ENCODE peak calls at places on chromosome 11, in eight cellular contexts. One of them, this sample, is unnamed.
A peak's percentile ranks its signal among the peaks of the same experiment; 100 is the strongest.

GRCh38 chr11:4593739-4594138 is at the start of gene OR52I1:
- DNase-seq in tibial artery: no peak
- DNase-seq in cardiac muscle cell: no peak
- DNase-seq in right lobe of liver: no peak
- DNase-seq in upper lobe of right lung: no peak
- DNase-seq in transverse colon: no peak
- DNase-seq in IMR-90: no peak
- DNase-seq in prostate gland: no peak
- DNase-seq in this sample: no peak

GRCh38 chr11:44094260-44094868 is 1.1 kb upstream of the EXT2 start:
- DNase-seq in transverse colon: peak; percentile 87
- DNase-seq in upper lobe of right lung: no peak
- DNase-seq in right lobe of liver: peak; percentile 65
- DNase-seq in cardiac muscle cell: peak; percentile 90
- DNase-seq in tibial artery: peak; percentile 83
- DNase-seq in IMR-90: peak; percentile 81
- DNase-seq in prostate gland: peak; percentile 87
- DNase-seq in this sample: peak; percentile 95

GRCh38 chr11:61488651-61489291 is 19.8 kb upstream of the LRRC10B start:
- DNase-seq in transverse colon: peak; percentile 77
- DNase-seq in right lobe of liver: peak; percentile 67
- DNase-seq in tibial artery: peak; percentile 93
- DNase-seq in cardiac muscle cell: peak; percentile 42
- DNase-seq in IMR-90: no peak
- DNase-seq in upper lobe of right lung: no peak
- DNase-seq in prostate gland: peak; percentile 39
- DNase-seq in this sample: peak; percentile 85

GRCh38 chr11:1283091-1283511 is 26.3 kb downstream of the TOLLIP start:
- DNase-seq in prostate gland: no peak
- DNase-seq in IMR-90: no peak
- DNase-seq in upper lobe of right lung: no peak
- DNase-seq in cardiac muscle cell: no peak
- DNase-seq in tibial artery: no peak
- DNase-seq in transverse colon: no peak
- DNase-seq in right lobe of liver: no peak
- DNase-seq in this sample: no peak

GRCh38 chr11:72446929-72447753 is 12.8 kb upstream of the CLPB start:
- DNase-seq in right lobe of liver: no peak
- DNase-seq in IMR-90: peak; percentile 69
- DNase-seq in cardiac muscle cell: peak; percentile 36
- DNase-seq in upper lobe of right lung: no peak
- DNase-seq in tibial artery: no peak
- DNase-seq in transverse colon: no peak
- DNase-seq in prostate gland: peak; percentile 8
- DNase-seq in this sample: peak; percentile 47

GRCh38 chr11:45371251-45371749 is 85.2 kb upstream of the SYT13 start:
- DNase-seq in transverse colon: peak; percentile 63
- DNase-seq in cardiac muscle cell: peak; percentile 88
- DNase-seq in upper lobe of right lung: peak; percentile 81
- DNase-seq in right lobe of liver: peak; percentile 63
- DNase-seq in IMR-90: peak; percentile 46
- DNase-seq in tibial artery: peak; percentile 77
- DNase-seq in prostate gland: peak; percentile 63
- DNase-seq in this sample: no peak

GRCh38 chr11:75536786-75537629 is 11.3 kb upstream of the GDPD5 start:
- DNase-seq in IMR-90: peak; percentile 41
- DNase-seq in tibial artery: no peak
- DNase-seq in prostate gland: no peak
- DNase-seq in right lobe of liver: no peak
- DNase-seq in upper lobe of right lung: no peak
- DNase-seq in cardiac muscle cell: no peak
- DNase-seq in transverse colon: no peak
- DNase-seq in this sample: no peak

GRCh38 chr11:70828498-70829159 is 423.7 kb downstream of the SHANK2 start:
- DNase-seq in right lobe of liver: no peak
- DNase-seq in prostate gland: no peak
- DNase-seq in tibial artery: no peak
- DNase-seq in IMR-90: no peak
- DNase-seq in upper lobe of right lung: no peak
- DNase-seq in transverse colon: peak; percentile 20
- DNase-seq in cardiac muscle cell: no peak
- DNase-seq in this sample: no peak

GRCh38 chr11:94895451-94895850 is 77.9 kb downstream of the CWC15 start:
- DNase-seq in right lobe of liver: no peak
- DNase-seq in upper lobe of right lung: no peak
- DNase-seq in prostate gland: no peak
- DNase-seq in IMR-90: peak; percentile 80
- DNase-seq in transverse colon: no peak
- DNase-seq in cardiac muscle cell: no peak
- DNase-seq in tibial artery: no peak
- DNase-seq in this sample: no peak

GRCh38 chr11:67160045-67160444 is 41.0 kb downstream of the KDM2A start:
- DNase-seq in cardiac muscle cell: no peak
- DNase-seq in transverse colon: no peak
- DNase-seq in upper lobe of right lung: no peak
- DNase-seq in tibial artery: no peak
- DNase-seq in prostate gland: no peak
- DNase-seq in right lobe of liver: no peak
- DNase-seq in IMR-90: no peak
- DNase-seq in this sample: no peak

GRCh38 chr11:105577645-105578044 is 32.2 kb upstream of the GRIA4 start:
- DNase-seq in prostate gland: no peak
- DNase-seq in right lobe of liver: no peak
- DNase-seq in IMR-90: peak; percentile 37
- DNase-seq in cardiac muscle cell: peak; percentile 15
- DNase-seq in upper lobe of right lung: no peak
- DNase-seq in tibial artery: no peak
- DNase-seq in transverse colon: no peak
- DNase-seq in this sample: no peak

GRCh38 chr11:97732011-97732632 is 1288.6 kb upstream of the CNTN5 start:
- DNase-seq in cardiac muscle cell: no peak
- DNase-seq in IMR-90: no peak
- DNase-seq in transverse colon: no peak
- DNase-seq in upper lobe of right lung: no peak
- DNase-seq in tibial artery: no peak
- DNase-seq in prostate gland: no peak
- DNase-seq in right lobe of liver: no peak
- DNase-seq in this sample: no peak

GRCh38 chr11:23078289-23078971 is 218.2 kb upstream of the CCDC179 start:
- DNase-seq in cardiac muscle cell: no peak
- DNase-seq in upper lobe of right lung: no peak
- DNase-seq in IMR-90: peak; percentile 80
- DNase-seq in right lobe of liver: no peak
- DNase-seq in prostate gland: no peak
- DNase-seq in transverse colon: no peak
- DNase-seq in tibial artery: no peak
- DNase-seq in this sample: no peak

GRCh38 chr11:57434640-57435546 is 8.0 kb upstream of the SLC43A3 start:
- DNase-seq in right lobe of liver: no peak
- DNase-seq in cardiac muscle cell: no peak
- DNase-seq in upper lobe of right lung: no peak
- DNase-seq in prostate gland: peak; percentile 17
- DNase-seq in tibial artery: no peak
- DNase-seq in transverse colon: no peak
- DNase-seq in IMR-90: peak; percentile 97
- DNase-seq in this sample: no peak

GRCh38 chr11:5257296-5257695 is 2.7 kb upstream of the HBG2 start:
- DNase-seq in tibial artery: no peak
- DNase-seq in right lobe of liver: no peak
- DNase-seq in prostate gland: no peak
- DNase-seq in transverse colon: no peak
- DNase-seq in upper lobe of right lung: no peak
- DNase-seq in IMR-90: no peak
- DNase-seq in cardiac muscle cell: no peak
- DNase-seq in this sample: no peak

GRCh38 chr11:72609451-72609850 is 64.8 kb downstream of the PDE2A start:
- DNase-seq in prostate gland: no peak
- DNase-seq in upper lobe of right lung: no peak
- DNase-seq in cardiac muscle cell: no peak
- DNase-seq in IMR-90: no peak
- DNase-seq in tibial artery: no peak
- DNase-seq in right lobe of liver: no peak
- DNase-seq in transverse colon: no peak
- DNase-seq in this sample: no peak

DNA sequence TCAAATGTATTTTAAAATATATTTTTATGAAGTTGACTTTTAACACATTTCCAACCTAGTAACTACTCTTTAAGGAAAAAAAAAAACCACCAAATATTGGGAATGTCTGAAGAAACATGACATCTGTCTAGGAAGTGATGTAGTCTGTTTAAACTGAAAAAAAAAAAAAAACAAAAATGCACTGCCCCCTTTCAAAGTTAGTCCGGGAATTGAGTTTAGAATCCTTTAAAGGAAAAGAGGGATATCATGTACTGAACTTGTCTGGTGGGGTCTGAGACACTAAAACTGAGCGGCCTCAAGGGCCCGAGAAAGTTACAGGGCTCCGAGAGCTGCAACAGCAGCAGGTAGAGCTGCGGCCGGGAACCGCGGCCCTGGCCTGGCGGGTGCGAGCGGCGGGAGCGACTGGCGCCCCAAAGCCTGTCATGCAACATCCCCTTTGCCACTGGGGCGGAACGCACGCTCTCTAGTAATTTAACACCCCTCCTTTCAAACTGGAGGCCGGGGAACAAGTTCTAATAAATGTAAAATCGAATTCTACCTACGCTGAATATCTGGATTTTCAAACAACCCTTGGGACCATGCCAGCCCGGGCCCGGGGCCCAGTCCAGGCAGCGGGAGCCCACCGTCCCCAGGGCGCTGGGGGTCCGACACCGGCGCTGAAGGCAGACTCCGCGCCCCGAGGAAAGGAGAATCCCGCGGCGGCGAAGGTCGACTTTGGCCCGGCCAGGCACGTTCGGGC is 758 bp downstream of the RDX start:
- DNase-seq in cardiac muscle cell: peak; percentile 71
- DNase-seq in prostate gland: peak; percentile 48
- DNase-seq in upper lobe of right lung: peak; percentile 83
- DNase-seq in IMR-90: peak; percentile 40
- DNase-seq in transverse colon: peak; percentile 58
- DNase-seq in tibial artery: peak; percentile 74
- DNase-seq in right lobe of liver: peak; percentile 66
- DNase-seq in this sample: peak; percentile 59
- TF ChIP-seq CTCF in cardiac muscle cell: no peak
- TF ChIP-seq CTCF in prostate gland: no peak
- TF ChIP-seq CTCF in upper lobe of right lung: peak; percentile 3
- TF ChIP-seq CTCF in IMR-90: no peak
- TF ChIP-seq CTCF in transverse colon: no peak
- TF ChIP-seq CTCF in tibial artery: peak; percentile 6
- TF ChIP-seq CTCF in right lobe of liver: no peak
- TF ChIP-seq CTCF in this sample: no peak

DNA sequence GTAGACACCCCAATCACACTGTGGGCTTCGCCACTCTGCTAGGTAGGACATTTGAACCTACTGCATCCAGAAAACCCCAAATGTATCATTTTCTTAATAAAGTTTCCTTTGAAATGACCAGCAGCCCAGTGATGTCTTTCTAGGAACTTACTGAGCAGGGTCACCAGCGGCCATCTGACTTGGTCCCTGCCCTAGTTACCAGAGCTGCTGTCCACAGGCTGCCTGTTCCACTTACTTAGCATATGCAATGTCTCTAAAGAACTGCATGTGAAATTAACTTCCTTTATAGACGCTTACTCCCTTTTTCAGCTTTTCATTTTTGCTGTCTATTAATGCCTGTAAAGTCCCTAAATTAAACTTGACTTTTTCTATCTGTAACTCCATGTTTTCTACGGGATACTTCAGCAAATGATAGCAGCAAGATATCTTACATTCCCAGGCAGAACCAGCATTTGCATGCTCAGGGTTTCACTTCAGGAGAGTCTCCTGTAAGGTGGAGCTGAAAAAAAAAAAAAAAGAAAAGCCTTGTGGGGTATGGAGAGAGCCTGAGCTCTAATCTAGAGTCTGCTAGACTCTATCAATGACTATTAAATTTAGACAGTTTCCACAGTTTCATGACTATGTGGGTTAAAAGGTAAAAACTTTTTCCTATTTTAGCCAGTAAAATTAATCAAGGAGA is 125.0 kb downstream of the FAT3 start:
- DNase-seq in cardiac muscle cell: peak; percentile 39
- DNase-seq in right lobe of liver: no peak
- DNase-seq in upper lobe of right lung: no peak
- DNase-seq in tibial artery: no peak
- DNase-seq in transverse colon: no peak
- DNase-seq in prostate gland: no peak
- DNase-seq in IMR-90: no peak
- DNase-seq in this sample: no peak
- H3K4me1 ChIP-seq in cardiac muscle cell: no peaks in the 10 kb centered on the region
- H3K4me1 ChIP-seq in right lobe of liver: no peaks in the 10 kb centered on the region
- H3K4me1 ChIP-seq in upper lobe of right lung: no peaks in the 10 kb centered on the region
- H3K4me1 ChIP-seq in tibial artery: peaks cover 10% of the 10 kb centered on the region
- H3K4me1 ChIP-seq in transverse colon: no peaks in the 10 kb centered on the region
- H3K4me1 ChIP-seq in prostate gland: no peaks in the 10 kb centered on the region
- H3K4me1 ChIP-seq in IMR-90: no peaks in the 10 kb centered on the region
- H3K4me1 ChIP-seq in this sample: no peaks in the 10 kb centered on the region

GRCh38 chr11:13963949-13964770 is 1.6 kb downstream of the SPON1 start:
- DNase-seq in tibial artery: peak; percentile 67
- DNase-seq in IMR-90: no peak
- DNase-seq in prostate gland: no peak
- DNase-seq in upper lobe of right lung: peak; percentile 70
- DNase-seq in right lobe of liver: peak; percentile 18
- DNase-seq in cardiac muscle cell: peak; percentile 31
- DNase-seq in transverse colon: peak; percentile 62
- DNase-seq in this sample: peak; percentile 69
- H3K4me3 ChIP-seq in tibial artery: peak overlapping the region; percentile 46
- H3K4me3 ChIP-seq in IMR-90: no peak overlapping the region
- H3K4me3 ChIP-seq in prostate gland: peak overlapping the region; percentile 23
- H3K4me3 ChIP-seq in upper lobe of right lung: peak overlapping the region; percentile 51
- H3K4me3 ChIP-seq in right lobe of liver: no peak overlapping the region
- H3K4me3 ChIP-seq in cardiac muscle cell: peak overlapping the region; percentile 39
- H3K4me3 ChIP-seq in transverse colon: peak overlapping the region; percentile 69
- H3K4me3 ChIP-seq in this sample: peak overlapping the region; percentile 57

GRCh38 chr11:73651661-73652045 is 5.3 kb downstream of the PLEKHB1 start:
- DNase-seq in prostate gland: no peak
- DNase-seq in IMR-90: no peak
- DNase-seq in cardiac muscle cell: no peak
- DNase-seq in transverse colon: no peak
- DNase-seq in tibial artery: no peak
- DNase-seq in upper lobe of right lung: no peak
- DNase-seq in right lobe of liver: no peak
- DNase-seq in this sample: no peak
- TF ChIP-seq CTCF in prostate gland: no peak
- TF ChIP-seq CTCF in IMR-90: no peak
- TF ChIP-seq CTCF in cardiac muscle cell: no peak
- TF ChIP-seq CTCF in transverse colon: no peak
- TF ChIP-seq CTCF in tibial artery: no peak
- TF ChIP-seq CTCF in upper lobe of right lung: no peak
- TF ChIP-seq CTCF in right lobe of liver: no peak
- TF ChIP-seq CTCF in this sample: no peak

DNA sequence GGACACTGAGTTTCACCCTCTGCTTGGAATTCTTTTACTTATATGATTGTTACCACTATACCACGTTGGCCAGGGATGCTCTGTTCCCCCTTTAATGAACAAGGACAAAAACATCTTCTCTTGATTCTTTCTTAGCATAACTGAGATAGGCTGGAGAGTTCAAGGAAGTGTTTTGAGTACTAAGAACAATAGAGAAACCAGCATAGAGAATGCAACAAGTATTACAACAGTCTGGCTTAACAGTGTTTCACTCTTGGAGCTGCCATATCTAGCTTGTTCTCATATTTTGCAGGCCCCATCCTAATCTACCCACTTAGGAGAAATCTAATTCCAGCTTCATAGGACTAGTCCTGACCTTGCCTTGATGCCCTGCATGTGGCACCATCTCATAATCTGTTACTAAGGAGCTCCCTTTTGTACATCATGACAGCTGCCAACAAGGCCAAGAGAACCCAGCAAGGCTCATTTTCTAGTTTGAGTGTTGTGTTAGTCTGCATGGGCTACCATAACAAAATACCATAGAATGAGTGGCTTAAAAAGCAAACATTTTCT is 37.6 kb downstream of the PACS1 start:
- DNase-seq in prostate gland: no peak
- DNase-seq in right lobe of liver: no peak
- DNase-seq in transverse colon: no peak
- DNase-seq in IMR-90: no peak
- DNase-seq in tibial artery: no peak
- DNase-seq in cardiac muscle cell: no peak
- DNase-seq in upper lobe of right lung: no peak
- DNase-seq in this sample: no peak
- H3K4me1 ChIP-seq in prostate gland: peaks cover 7% of the 10 kb centered on the region
- H3K4me1 ChIP-seq in right lobe of liver: no peaks in the 10 kb centered on the region
- H3K4me1 ChIP-seq in transverse colon: peaks cover 12% of the 10 kb centered on the region
- H3K4me1 ChIP-seq in IMR-90: peaks cover 13% of the 10 kb centered on the region
- H3K4me1 ChIP-seq in tibial artery: peaks cover 12% of the 10 kb centered on the region
- H3K4me1 ChIP-seq in cardiac muscle cell: peaks cover 8% of the 10 kb centered on the region
- H3K4me1 ChIP-seq in upper lobe of right lung: peaks cover 13% of the 10 kb centered on the region
- H3K4me1 ChIP-seq in this sample: peaks cover 2% of the 10 kb centered on the region